ENCODE peak calls at places on chromosomes 1 and 21, in four cellular contexts. B, K, L and T are unnamed samples.

GRCh38 chr1:77756052-77756754 is 3.4 kb downstream of the USP33 start:
- DNase-seq in L (no peak), K (no peak), B (no peak), T (no peak)

GRCh38 chr1:206705187-206705586 is 20.5 kb downstream of the MAPKAPK2 start:
- DNase-seq in B (no peak), L (no peak), K (peak; percentile 69), T (no peak)

GRCh38 chr1:30775433-30775975 is 17.9 kb upstream of the LAPTM5 start:
- DNase-seq in K (no peak), L (no peak), B (no peak), T (no peak)

GRCh38 chr1:177780096-177780700 is 189.7 kb downstream of the SEC16B start:
- DNase-seq in B (no peak), K (no peak), L (no peak), T (peak; percentile 64)

GRCh38 chr1:198105185-198105584 is 51.6 kb upstream of the NEK7 start:
- DNase-seq in B (no peak), L (no peak), K (no peak), T (no peak)

GRCh38 chr1:57578099-57578498 is 154.2 kb upstream of the DAB1 start:
- DNase-seq in K (no peak), L (no peak), B (no peak), T (no peak)

GRCh38 chr1:14567903-14568302 is 30.6 kb upstream of the KAZN start:
- DNase-seq in B (no peak), K (no peak), L (no peak), T (no peak)

GRCh38 chr1:209769171-209769904 is 13.5 kb downstream of the TRAF3IP3 start:
- DNase-seq in L (peak; percentile 85), K (peak; percentile 91), B (peak; percentile 87), T (no peak)

GRCh38 chr21:37878946-37879660 is 37.2 kb downstream of the KCNJ6 start:
- DNase-seq in K (no peak), B (no peak), L (no peak), T (no peak)

GRCh38 chr1:213989071-213989739 is 1.4 kb downstream of the PROX1 start:
- DNase-seq in B (no peak), L (no peak), K (no peak), T (no peak)

GRCh38 chr21:37565530-37566223 is 199.1 kb downstream of the DYRK1A start:
- DNase-seq in K (no peak), B (no peak), L (no peak), T (no peak)

GRCh38 chr1:199691540-199691939 is 336.0 kb upstream of the NR5A2 start:
- DNase-seq in K (no peak), B (no peak), L (no peak), T (peak; percentile 59)

GRCh38 chr1:231630558-231631205 is 4.1 kb downstream of the DISC1 start:
- DNase-seq in L (no peak), K (no peak), B (no peak), T (no peak)

GRCh38 chr1:12549460-12550349 is 68.3 kb downstream of the DHRS3 start:
- DNase-seq in L (no peak), K (peak; percentile 85), B (no peak), T (no peak)

GRCh38 chr1:203142684-203143408 is 15.3 kb downstream of the ADORA1 start:
- DNase-seq in B (no peak), L (no peak), K (no peak), T (no peak)